ENCODE peak calls at places on chromosomes 4 and X, in eight cellular contexts. J is MM.1S, R is neural progenitor cell, O is SK-N-SH, Y is PC-9, K is hepatocyte, I is HCT116, G is keratinocyte. Q is an unnamed sample. For H3K4me1 and H3K79me2, the result is how much of the 10 kb centered on the place peaks cover.

GRCh38 chr4:111043286-111043685 is 420.4 kb upstream of the PITX2 start:
- DNase-seq in J (no peak), R (no peak), O (no peak), Y (no peak), K (no peak), I (no peak), G (no peak), Q (no peak)

GRCh38 chrX:14029039-14029424 is 660 bp downstream of the GEMIN8 start:
- DNase-seq in J (peak), R (peak), O (peak), Y (no peak), K (no peak), I (no peak), G (no peak), Q (no peak)

GRCh38 chr4:107721436-107722090 is 1.5 kb upstream of the PAPSS1 start:
- DNase-seq in J (peak), R (peak), O (no peak), Y (no peak), K (peak), I (no peak), G (no peak), Q (no peak)

GRCh38 chrX:101287402-101287801 is 3.7 kb downstream of the TAF7L start:
- DNase-seq in J (peak), R (peak), O (peak), Y (no peak), K (peak), I (peak), G (no peak), Q (peak)

GRCh38 chr4:109465065-109465464 is 31.4 kb downstream of the SEC24B start:
- DNase-seq in J (no peak), R (no peak), O (no peak), Y (no peak), K (no peak), I (no peak), G (no peak), Q (no peak)

GRCh38 chrX:21747523-21747922 is 10.4 kb downstream of the SMPX start:
- DNase-seq in J (no peak), R (peak), O (no peak), Y (no peak), K (no peak), I (no peak), G (no peak), Q (no peak)

GRCh38 chr4:1195894-1196401 is 23.6 kb upstream of the SPON2 start:
- DNase-seq in J (no peak), R (no peak), O (peak), Y (no peak), K (peak), I (no peak), G (no peak), Q (peak)

GRCh38 chrX:85506871-85507270 is 127.4 kb upstream of the POF1B start:
- DNase-seq in J (no peak), R (no peak), O (no peak), Y (no peak), K (no peak), I (no peak), G (no peak), Q (no peak)

GRCh38 chr4:8010618-8011017 is 71.0 kb upstream of the AFAP1 start:
- DNase-seq in J (no peak), R (peak), O (peak), Y (no peak), K (peak), I (no peak), G (no peak), Q (peak)

GRCh38 chrX:151997539-151997938 is 23.1 kb upstream of the GABRE start:
- DNase-seq in J (no peak), R (no peak), O (no peak), Y (no peak), K (no peak), I (no peak), G (no peak), Q (no peak)

GRCh38 chrX:151999813-152000212 is 25.3 kb upstream of the GABRE start:
- DNase-seq in J (no peak), R (no peak), O (no peak), Y (no peak), K (no peak), I (no peak), G (no peak), Q (no peak)

DNA sequence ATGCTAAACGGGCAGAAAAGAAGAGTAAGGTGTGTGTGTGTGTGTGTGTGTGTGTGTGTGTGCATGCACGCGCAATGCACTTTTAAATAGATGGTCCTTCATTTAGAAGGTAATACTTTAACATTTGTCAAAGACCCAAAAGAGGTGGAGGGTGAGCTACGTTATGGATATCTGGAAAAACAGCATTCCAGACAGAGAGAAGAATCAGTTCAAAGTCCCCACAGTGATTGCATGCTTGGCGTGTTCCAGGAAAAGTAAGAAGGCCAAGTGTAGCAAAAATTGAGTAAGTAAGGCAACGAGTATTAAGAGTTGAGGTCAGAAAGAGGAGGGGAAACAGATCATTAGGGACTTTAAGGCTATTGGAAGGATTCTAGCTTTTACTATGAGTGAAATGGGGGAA is 21.9 kb upstream of the GABRE start:
- DNase-seq in J (no peak), R (no peak), O (no peak), Y (no peak), K (no peak), I (no peak), G (no peak), Q (no peak)
- H3K4me1 ChIP-seq in J (under half), R (under half), O (under half), Y (under half), K (under half), I (under half), G (under half), Q (under half)

DNA sequence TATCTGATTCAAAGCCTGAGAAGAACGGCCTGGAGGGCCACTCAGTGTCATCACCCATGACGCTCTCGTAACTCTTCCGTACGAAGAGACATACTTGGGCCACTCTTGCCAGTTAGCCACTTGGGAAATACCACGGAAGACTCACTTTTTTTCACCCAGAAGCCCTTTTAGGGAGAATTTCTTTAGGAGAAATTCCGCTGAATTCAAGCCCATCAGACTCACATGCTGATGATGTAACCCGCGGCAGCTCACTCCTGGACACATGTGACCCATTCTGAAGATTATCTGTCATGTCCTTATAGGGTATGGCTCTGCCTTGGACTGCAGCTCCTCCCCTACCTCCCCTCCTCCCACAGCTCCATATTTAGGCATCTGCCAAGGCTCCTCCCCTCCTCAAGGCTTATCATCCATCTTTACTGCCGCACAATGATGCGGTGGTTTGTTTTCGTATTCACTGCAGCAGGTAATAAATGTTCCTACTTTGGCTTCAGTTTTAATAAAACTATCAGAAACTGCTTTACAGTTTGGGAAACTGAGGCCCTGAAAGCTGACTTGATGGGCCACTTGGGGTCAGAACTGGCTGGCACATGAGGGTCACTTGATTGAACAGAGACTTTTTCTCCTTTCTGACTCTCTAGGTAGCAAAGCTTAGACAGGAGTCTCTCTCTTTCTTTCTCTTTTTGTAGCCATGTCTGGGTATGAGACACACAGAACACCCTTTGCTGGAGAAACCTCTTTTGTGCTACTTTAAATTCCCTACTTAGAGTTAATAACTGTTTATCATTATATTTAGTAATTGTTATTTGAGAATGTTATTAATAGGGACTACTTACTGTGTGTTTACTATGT is 42.1 kb downstream of the RHOH start:
- DNase-seq in J (no peak), R (no peak), O (no peak), Y (no peak), K (no peak), I (no peak), G (no peak), Q (no peak)
- H3K79me2 ChIP-seq in J (half or more), R (under half), O (under half), Y (under half), K (under half), I (under half), G (under half), Q (under half)

DNA sequence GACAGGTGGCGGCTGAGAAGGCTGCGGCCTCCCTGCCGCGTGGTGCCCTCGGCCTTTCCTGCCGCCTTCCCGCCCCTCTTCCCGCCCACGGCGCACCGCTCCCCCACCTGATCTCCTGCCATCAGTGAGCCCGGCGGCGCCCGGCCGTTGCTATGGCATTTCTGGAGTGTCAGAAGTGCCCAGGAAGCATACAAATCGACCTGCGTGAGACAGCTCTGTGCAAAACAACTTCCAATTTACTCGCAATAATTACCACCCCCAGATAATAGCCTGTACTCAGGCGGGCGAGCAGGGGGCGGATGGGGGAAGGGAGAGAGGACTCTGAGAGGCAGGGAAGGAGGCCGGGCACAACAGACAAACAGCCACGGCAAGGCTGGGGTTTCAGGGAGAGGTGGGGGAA is 16.6 kb upstream of the ERCC6L start:
- DNase-seq in J (no peak), R (peak), O (no peak), Y (no peak), K (no peak), I (no peak), G (no peak), Q (peak)
- H3K4me3 ChIP-seq in J (no peak), R (peak), O (no peak), Y (no peak), K (no peak), I (no peak), G (no peak), Q (no peak)

GRCh38 chr4:158999849-159000248 is 103.0 kb upstream of the RAPGEF2 start:
- DNase-seq in J (no peak), R (no peak), O (no peak), Y (no peak), K (no peak), I (no peak), G (no peak), Q (no peak)
- H3K4me1 ChIP-seq in J (under half), R (under half), O (under half), Y (under half), K (under half), I (under half), G (under half), Q (under half)

GRCh38 chr4:87451537-87451936 is 29.2 kb downstream of the NUDT9 start:
- DNase-seq in J (no peak), R (no peak), O (peak), Y (no peak), K (no peak), I (no peak), G (no peak), Q (no peak)
- H3K79me2 ChIP-seq in J (under half), R (under half), O (under half), Y (under half), K (under half), I (under half), G (under half), Q (under half)

GRCh38 chr4:75146223-75146622 is 213.3 kb downstream of the PARM1 start:
- DNase-seq in J (peak), R (no peak), O (no peak), Y (no peak), K (no peak), I (no peak), G (no peak), Q (no peak)

GRCh38 chr4:75142377-75142776 is 209.5 kb downstream of the PARM1 start:
- DNase-seq in J (no peak), R (no peak), O (no peak), Y (no peak), K (no peak), I (no peak), G (no peak), Q (peak)

GRCh38 chr4:75142850-75143249 is 209.9 kb downstream of the PARM1 start:
- DNase-seq in J (no peak), R (no peak), O (no peak), Y (no peak), K (no peak), I (no peak), G (peak), Q (no peak)

GRCh38 chr4:75141162-75141561 is 208.2 kb downstream of the PARM1 start:
- DNase-seq in J (peak), R (peak), O (no peak), Y (no peak), K (no peak), I (no peak), G (no peak), Q (no peak)

GRCh38 chr4:75144475-75144874 is 211.6 kb downstream of the PARM1 start:
- DNase-seq in J (no peak), R (no peak), O (no peak), Y (no peak), K (no peak), I (no peak), G (no peak), Q (no peak)
- H3K4me3 ChIP-seq in J (no peak), R (no peak), O (no peak), Y (no peak), K (no peak), I (no peak), G (no peak), Q (no peak)

GRCh38 chr4:184392321-184392720 is 82.0 kb downstream of the IRF2 start:
- DNase-seq in J (no peak), R (no peak), O (no peak), Y (no peak), K (no peak), I (no peak), G (no peak), Q (no peak)

GRCh38 chr4:184392748-184393334 is 81.5 kb downstream of the IRF2 start:
- DNase-seq in J (no peak), R (no peak), O (no peak), Y (no peak), K (no peak), I (no peak), G (no peak), Q (no peak)

GRCh38 chr4:184387351-184387750 is 87.0 kb downstream of the IRF2 start:
- DNase-seq in J (no peak), R (no peak), O (no peak), Y (no peak), K (no peak), I (no peak), G (no peak), Q (no peak)

GRCh38 chr4:184388106-184388505 is 86.2 kb downstream of the IRF2 start:
- DNase-seq in J (no peak), R (no peak), O (no peak), Y (no peak), K (no peak), I (no peak), G (no peak), Q (no peak)

GRCh38 chr4:184389978-184390518 is 84.3 kb downstream of the IRF2 start:
- DNase-seq in J (no peak), R (peak), O (no peak), Y (no peak), K (no peak), I (no peak), G (no peak), Q (no peak)
- H3K4me1 ChIP-seq in J (under half), R (under half), O (under half), Y (under half), K (under half), I (under half), G (under half), Q (under half)

GRCh38 chrX:1389993-1390285 is 2.0 kb downstream of the SLC25A6 start:
- DNase-seq in J (no peak), R (no peak), O (no peak), Y (no peak), K (no peak), I (no peak), G (no peak), Q (no peak)
- H3K79me2 ChIP-seq in J (half or more), R (half or more), O (half or more), Y (half or more), K (half or more), I (half or more), G (half or more), Q (half or more)

GRCh38 chrX:106036716-106037115 is 1.8 kb downstream of the SERPINA7 start:
- DNase-seq in J (no peak), R (no peak), O (no peak), Y (no peak), K (no peak), I (no peak), G (no peak), Q (no peak)
- H3K4me3 ChIP-seq in J (no peak), R (no peak), O (no peak), Y (no peak), K (no peak), I (no peak), G (no peak), Q (no peak)

DNA sequence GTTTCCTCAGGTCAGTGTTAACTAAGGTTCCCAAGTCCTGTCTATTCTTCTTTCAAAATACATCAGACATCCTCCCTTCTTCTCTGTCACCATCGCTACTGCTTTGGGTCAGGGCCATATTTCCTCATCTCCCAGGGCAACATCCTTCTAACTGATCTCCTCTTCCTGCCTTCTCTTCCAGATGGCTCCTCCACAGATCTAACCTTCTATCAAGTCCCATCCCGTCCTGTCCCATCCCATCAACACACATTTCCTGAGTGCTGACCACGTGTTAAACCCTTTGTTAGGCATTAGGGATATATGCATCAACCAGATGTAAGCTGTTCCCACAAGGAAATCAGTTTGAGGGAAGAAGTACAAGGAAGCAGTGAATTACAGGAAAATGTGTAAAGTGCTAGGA is 25.9 kb downstream of the PLAC1 start:
- DNase-seq in J (no peak), R (no peak), O (no peak), Y (no peak), K (no peak), I (no peak), G (no peak), Q (no peak)
- H3K4me1 ChIP-seq in J (under half), R (under half), O (under half), Y (under half), K (under half), I (under half), G (under half), Q (under half)